ENCODE peak calls at places on chromosomes 16 and 17, in six cellular contexts. One of them, this sample, is unnamed.

GRCh38 chr17:81828656-81829055 is 4.4 kb downstream of the MCRIP1 start:
- DNase-seq in choroid plexus epithelial cell: peak
- DNase-seq in IMR-90: no peak
- DNase-seq in AG09309: no peak
- DNase-seq in CD4-positive, alpha-beta T cell: no peak
- DNase-seq in K562: no peak
- DNase-seq in this sample: no peak

GRCh38 chr16:59699786-59700185 is 965.7 kb upstream of the GOT2 start:
- DNase-seq in IMR-90: no peak
- DNase-seq in CD4-positive, alpha-beta T cell: no peak
- DNase-seq in choroid plexus epithelial cell: no peak
- DNase-seq in K562: no peak
- DNase-seq in AG09309: no peak
- DNase-seq in this sample: no peak

GRCh38 chr17:38768417-38768816 is 15.9 kb downstream of the PSMB3 start:
- DNase-seq in AG09309: no peak
- DNase-seq in CD4-positive, alpha-beta T cell: no peak
- DNase-seq in IMR-90: no peak
- DNase-seq in choroid plexus epithelial cell: no peak
- DNase-seq in K562: no peak
- DNase-seq in this sample: no peak

GRCh38 chr16:20336955-20337354 is 9.6 kb upstream of the GP2 start:
- DNase-seq in AG09309: no peak
- DNase-seq in K562: no peak
- DNase-seq in choroid plexus epithelial cell: no peak
- DNase-seq in IMR-90: no peak
- DNase-seq in CD4-positive, alpha-beta T cell: no peak
- DNase-seq in this sample: no peak

GRCh38 chr16:69276143-69277115 is 34.7 kb upstream of the VPS4A start:
- DNase-seq in choroid plexus epithelial cell: peak
- DNase-seq in CD4-positive, alpha-beta T cell: no peak
- DNase-seq in IMR-90: peak
- DNase-seq in AG09309: peak
- DNase-seq in K562: no peak
- DNase-seq in this sample: peak

GRCh38 chr16:81583893-81584705 is 139.5 kb downstream of the CMIP start:
- DNase-seq in choroid plexus epithelial cell: no peak
- DNase-seq in AG09309: no peak
- DNase-seq in IMR-90: peak
- DNase-seq in CD4-positive, alpha-beta T cell: no peak
- DNase-seq in K562: no peak
- DNase-seq in this sample: peak

GRCh38 chr17:27888945-27889344 is 4.2 kb downstream of the LYRM9 start:
- DNase-seq in CD4-positive, alpha-beta T cell: no peak
- DNase-seq in IMR-90: peak
- DNase-seq in choroid plexus epithelial cell: peak
- DNase-seq in AG09309: no peak
- DNase-seq in K562: no peak
- DNase-seq in this sample: no peak

GRCh38 chr17:12296120-12296727 is 275.5 kb downstream of the MAP2K4 start:
- DNase-seq in choroid plexus epithelial cell: no peak
- DNase-seq in CD4-positive, alpha-beta T cell: no peak
- DNase-seq in IMR-90: peak
- DNase-seq in K562: no peak
- DNase-seq in AG09309: no peak
- DNase-seq in this sample: no peak

GRCh38 chr16:75965504-75966374 is 239.4 kb upstream of the CPHXL start:
- DNase-seq in AG09309: no peak
- DNase-seq in K562: no peak
- DNase-seq in IMR-90: no peak
- DNase-seq in CD4-positive, alpha-beta T cell: no peak
- DNase-seq in choroid plexus epithelial cell: no peak
- DNase-seq in this sample: no peak

GRCh38 chr17:31349454-31349853 is 28.0 kb upstream of the EVI2A start:
- DNase-seq in AG09309: no peak
- DNase-seq in CD4-positive, alpha-beta T cell: no peak
- DNase-seq in IMR-90: no peak
- DNase-seq in K562: no peak
- DNase-seq in choroid plexus epithelial cell: no peak
- DNase-seq in this sample: no peak
- TF ChIP-seq CTCF in AG09309: no peak
- TF ChIP-seq CTCF in CD4-positive, alpha-beta T cell: no peak
- TF ChIP-seq CTCF in IMR-90: no peak
- TF ChIP-seq CTCF in K562: no peak
- TF ChIP-seq CTCF in choroid plexus epithelial cell: no peak
- TF ChIP-seq CTCF in this sample: no peak

DNA sequence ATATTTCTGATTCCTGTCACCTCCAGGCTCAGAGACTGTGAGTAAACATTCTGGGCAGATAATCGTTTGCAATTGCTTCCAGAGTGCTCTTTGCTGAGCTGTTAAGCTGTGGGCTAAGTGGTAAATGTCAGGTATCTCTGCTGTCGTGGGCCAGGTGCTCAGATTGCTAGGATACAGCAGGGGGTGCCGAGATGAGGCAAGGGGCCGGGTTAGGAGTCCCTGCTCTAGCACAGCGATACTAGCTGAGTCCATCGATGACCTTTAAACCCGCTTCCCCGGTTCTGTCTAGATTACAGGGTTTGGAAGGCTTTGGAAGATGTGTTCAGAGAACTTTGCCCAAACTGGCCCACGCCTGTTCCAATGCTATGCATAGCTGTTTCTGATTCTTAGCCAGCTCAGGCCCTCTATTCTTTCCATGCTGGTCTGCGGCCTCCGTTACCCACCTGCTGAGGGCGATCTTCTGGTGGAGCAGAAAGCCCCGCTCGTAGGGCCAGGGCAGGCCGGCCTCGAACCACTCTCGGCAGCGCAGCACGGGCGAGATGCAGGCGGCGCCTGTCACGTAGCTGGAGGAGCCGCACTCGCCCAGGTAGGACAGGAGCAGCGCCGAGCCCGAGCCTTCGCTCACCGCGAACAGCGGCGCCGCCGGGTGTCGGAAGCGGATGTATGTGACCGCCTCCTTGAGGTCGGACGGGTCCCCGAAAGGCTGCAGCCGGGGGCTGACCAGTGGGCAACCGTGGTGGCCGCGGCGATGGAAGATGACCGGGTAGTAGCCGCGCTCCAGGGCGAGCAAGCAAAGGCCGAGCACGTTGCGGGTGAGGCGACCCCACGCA is 979 bp downstream of the ABHD15 start:
- DNase-seq in choroid plexus epithelial cell: no peak
- DNase-seq in IMR-90: no peak
- DNase-seq in AG09309: no peak
- DNase-seq in K562: no peak
- DNase-seq in CD4-positive, alpha-beta T cell: peak
- DNase-seq in this sample: no peak
- TF ChIP-seq CTCF in choroid plexus epithelial cell: no peak
- TF ChIP-seq CTCF in IMR-90: no peak
- TF ChIP-seq CTCF in AG09309: peak
- TF ChIP-seq CTCF in K562: no peak
- TF ChIP-seq CTCF in CD4-positive, alpha-beta T cell: peak
- TF ChIP-seq CTCF in this sample: no peak

GRCh38 chr17:45293413-45294211 is 23.2 kb downstream of the MAP3K14 start:
- DNase-seq in choroid plexus epithelial cell: peak
- DNase-seq in CD4-positive, alpha-beta T cell: no peak
- DNase-seq in K562: peak
- DNase-seq in AG09309: peak
- DNase-seq in IMR-90: peak
- DNase-seq in this sample: peak
- TF ChIP-seq CTCF in choroid plexus epithelial cell: peak
- TF ChIP-seq CTCF in CD4-positive, alpha-beta T cell: no peak
- TF ChIP-seq CTCF in K562: no peak
- TF ChIP-seq CTCF in AG09309: peak
- TF ChIP-seq CTCF in IMR-90: peak
- TF ChIP-seq CTCF in this sample: peak

DNA sequence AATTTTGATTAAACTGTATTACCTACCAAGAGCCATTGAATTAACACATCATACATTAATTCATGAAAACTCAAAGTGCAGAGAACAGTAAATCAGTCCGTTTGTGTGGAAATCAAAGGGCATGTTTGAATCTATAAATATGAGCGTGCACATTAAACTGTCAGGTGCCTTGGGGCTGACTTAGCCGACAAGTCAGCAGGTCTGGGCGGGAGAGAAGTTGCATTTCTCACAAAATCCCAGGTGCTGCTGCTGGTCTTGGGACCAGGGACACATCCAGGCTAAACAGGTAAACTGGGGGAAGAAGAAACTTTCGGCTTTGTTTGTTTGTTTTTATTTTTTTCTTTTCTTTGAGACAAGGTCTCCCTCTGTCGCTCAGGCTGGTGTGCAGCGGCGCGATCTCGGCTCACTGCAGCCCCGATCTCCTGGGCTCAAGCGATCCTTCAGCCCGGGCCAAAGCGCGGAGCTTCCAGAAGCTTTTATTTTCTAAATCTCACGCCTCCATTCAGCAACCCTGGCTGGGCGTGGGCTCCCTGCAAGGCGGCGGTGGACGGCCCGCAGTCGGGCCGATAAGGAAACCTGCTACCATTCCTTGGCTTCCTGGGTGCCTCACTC is 213.9 kb downstream of the MRTFB start:
- DNase-seq in IMR-90: no peak
- DNase-seq in choroid plexus epithelial cell: peak
- DNase-seq in AG09309: peak
- DNase-seq in CD4-positive, alpha-beta T cell: peak
- DNase-seq in K562: no peak
- DNase-seq in this sample: peak
- TF ChIP-seq CTCF in IMR-90: peak
- TF ChIP-seq CTCF in choroid plexus epithelial cell: peak
- TF ChIP-seq CTCF in AG09309: peak
- TF ChIP-seq CTCF in CD4-positive, alpha-beta T cell: peak
- TF ChIP-seq CTCF in K562: peak
- TF ChIP-seq CTCF in this sample: peak

GRCh38 chr16:24504467-24505345 is 34.7 kb upstream of the RBBP6 start:
- DNase-seq in IMR-90: peak
- DNase-seq in K562: peak
- DNase-seq in choroid plexus epithelial cell: peak
- DNase-seq in CD4-positive, alpha-beta T cell: peak
- DNase-seq in AG09309: peak
- DNase-seq in this sample: peak

GRCh38 chr16:24493859-24494258 is 45.5 kb upstream of the RBBP6 start:
- DNase-seq in IMR-90: no peak
- DNase-seq in AG09309: no peak
- DNase-seq in K562: no peak
- DNase-seq in CD4-positive, alpha-beta T cell: no peak
- DNase-seq in choroid plexus epithelial cell: no peak
- DNase-seq in this sample: no peak

GRCh38 chr16:24497405-24497804 is 42.0 kb upstream of the RBBP6 start:
- DNase-seq in CD4-positive, alpha-beta T cell: no peak
- DNase-seq in AG09309: peak
- DNase-seq in K562: no peak
- DNase-seq in IMR-90: peak
- DNase-seq in choroid plexus epithelial cell: peak
- DNase-seq in this sample: peak

GRCh38 chr16:24499193-24499814 is 40.1 kb upstream of the RBBP6 start:
- DNase-seq in K562: peak
- DNase-seq in AG09309: no peak
- DNase-seq in IMR-90: peak
- DNase-seq in CD4-positive, alpha-beta T cell: no peak
- DNase-seq in choroid plexus epithelial cell: peak
- DNase-seq in this sample: peak
- TF ChIP-seq CTCF in K562: peak
- TF ChIP-seq CTCF in AG09309: peak
- TF ChIP-seq CTCF in IMR-90: peak
- TF ChIP-seq CTCF in CD4-positive, alpha-beta T cell: no peak
- TF ChIP-seq CTCF in choroid plexus epithelial cell: peak
- TF ChIP-seq CTCF in this sample: peak

GRCh38 chr17:40451420-40451819 is 8.2 kb downstream of the IGFBP4 start:
- DNase-seq in choroid plexus epithelial cell: peak
- DNase-seq in IMR-90: peak
- DNase-seq in AG09309: peak
- DNase-seq in K562: no peak
- DNase-seq in CD4-positive, alpha-beta T cell: no peak
- DNase-seq in this sample: no peak

GRCh38 chr17:40448213-40448638 is 5.0 kb downstream of the IGFBP4 start:
- DNase-seq in IMR-90: peak
- DNase-seq in choroid plexus epithelial cell: peak
- DNase-seq in CD4-positive, alpha-beta T cell: no peak
- DNase-seq in AG09309: no peak
- DNase-seq in K562: no peak
- DNase-seq in this sample: no peak

GRCh38 chr17:40448639-40449261 is 5.5 kb downstream of the IGFBP4 start:
- DNase-seq in AG09309: no peak
- DNase-seq in choroid plexus epithelial cell: peak
- DNase-seq in IMR-90: peak
- DNase-seq in K562: no peak
- DNase-seq in CD4-positive, alpha-beta T cell: no peak
- DNase-seq in this sample: no peak

GRCh38 chr17:40452074-40452787 is 9.0 kb downstream of the IGFBP4 start:
- DNase-seq in AG09309: peak
- DNase-seq in choroid plexus epithelial cell: peak
- DNase-seq in IMR-90: peak
- DNase-seq in CD4-positive, alpha-beta T cell: no peak
- DNase-seq in K562: no peak
- DNase-seq in this sample: peak

DNA sequence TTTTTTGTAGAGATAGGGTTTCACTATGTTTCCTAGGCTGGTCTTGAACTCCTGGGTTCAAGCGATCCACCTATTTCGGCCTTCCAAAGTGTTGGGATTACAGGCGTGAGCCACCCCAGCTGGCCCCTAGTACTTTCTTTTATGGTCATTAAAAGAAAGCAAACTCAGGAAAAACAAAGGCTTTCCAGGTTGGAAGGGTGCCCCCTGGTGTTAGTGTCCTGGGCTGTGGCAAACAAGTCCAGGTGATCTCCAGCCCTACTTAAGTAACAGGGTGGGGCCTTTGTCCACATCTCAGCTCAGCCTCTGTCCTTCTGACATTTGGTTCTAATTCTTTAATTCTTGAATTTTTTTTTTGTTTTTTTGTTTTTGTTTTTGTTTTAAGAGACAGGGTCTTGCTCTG is 6.9 kb downstream of the IGFBP4 start:
- DNase-seq in IMR-90: peak
- DNase-seq in CD4-positive, alpha-beta T cell: peak
- DNase-seq in AG09309: no peak
- DNase-seq in choroid plexus epithelial cell: peak
- DNase-seq in K562: peak
- DNase-seq in this sample: no peak
- TF ChIP-seq CTCF in IMR-90: peak
- TF ChIP-seq CTCF in CD4-positive, alpha-beta T cell: peak
- TF ChIP-seq CTCF in AG09309: peak
- TF ChIP-seq CTCF in choroid plexus epithelial cell: peak
- TF ChIP-seq CTCF in K562: peak
- TF ChIP-seq CTCF in this sample: peak

GRCh38 chr17:66301864-66302741 is at the start of gene PRKCA:
- DNase-seq in choroid plexus epithelial cell: peak
- DNase-seq in IMR-90: peak
- DNase-seq in CD4-positive, alpha-beta T cell: peak
- DNase-seq in AG09309: no peak
- DNase-seq in K562: peak
- DNase-seq in this sample: peak

GRCh38 chr17:66302761-66303626 is 581 bp downstream of the PRKCA start:
- DNase-seq in IMR-90: peak
- DNase-seq in AG09309: no peak
- DNase-seq in K562: peak
- DNase-seq in choroid plexus epithelial cell: peak
- DNase-seq in CD4-positive, alpha-beta T cell: peak
- DNase-seq in this sample: peak

GRCh38 chr17:66307257-66307656 is 4.8 kb downstream of the PRKCA start:
- DNase-seq in AG09309: no peak
- DNase-seq in choroid plexus epithelial cell: no peak
- DNase-seq in K562: no peak
- DNase-seq in CD4-positive, alpha-beta T cell: no peak
- DNase-seq in IMR-90: no peak
- DNase-seq in this sample: no peak

GRCh38 chr17:66306413-66306812 is 4.0 kb downstream of the PRKCA start:
- DNase-seq in CD4-positive, alpha-beta T cell: no peak
- DNase-seq in choroid plexus epithelial cell: peak
- DNase-seq in AG09309: no peak
- DNase-seq in IMR-90: peak
- DNase-seq in K562: no peak
- DNase-seq in this sample: peak

GRCh38 chr17:66304304-66305174 is 2.1 kb downstream of the PRKCA start:
- DNase-seq in K562: peak
- DNase-seq in CD4-positive, alpha-beta T cell: no peak
- DNase-seq in IMR-90: no peak
- DNase-seq in choroid plexus epithelial cell: peak
- DNase-seq in AG09309: no peak
- DNase-seq in this sample: no peak
- TF ChIP-seq CTCF in K562: no peak
- TF ChIP-seq CTCF in CD4-positive, alpha-beta T cell: no peak
- TF ChIP-seq CTCF in IMR-90: no peak
- TF ChIP-seq CTCF in choroid plexus epithelial cell: peak
- TF ChIP-seq CTCF in AG09309: peak
- TF ChIP-seq CTCF in this sample: no peak